ENCODE peak calls at places on chromosomes 7 and 10, in four cellular contexts. One of them, this sample, is unnamed.

GRCh38 chr10:47346572-47347302 is 1.4 kb upstream of the RBP3 start:
- DNase-seq in Peyer's patch: peak; percentile 50
- DNase-seq in sigmoid colon: no peak
- DNase-seq in gastrocnemius medialis: no peak
- DNase-seq in this sample: no peak

GRCh38 chr10:49158399-49158798 is 24.6 kb upstream of the FAM170B start:
- DNase-seq in gastrocnemius medialis: no peak
- DNase-seq in Peyer's patch: no peak
- DNase-seq in sigmoid colon: no peak
- DNase-seq in this sample: no peak

GRCh38 chr10:17528296-17528862 is 74.0 kb upstream of the ST8SIA6 start:
- DNase-seq in sigmoid colon: no peak
- DNase-seq in gastrocnemius medialis: no peak
- DNase-seq in Peyer's patch: no peak
- DNase-seq in this sample: no peak

GRCh38 chr10:70672165-70672992 is at the start of gene ADAMTS14:
- DNase-seq in gastrocnemius medialis: no peak
- DNase-seq in Peyer's patch: no peak
- DNase-seq in sigmoid colon: no peak
- DNase-seq in this sample: no peak

GRCh38 chr7:78203042-78203720 is 404.6 kb downstream of the PHTF2 start:
- DNase-seq in sigmoid colon: no peak
- DNase-seq in gastrocnemius medialis: no peak
- DNase-seq in Peyer's patch: no peak
- DNase-seq in this sample: no peak

GRCh38 chr10:6649903-6650302 is 69.8 kb upstream of the PRKCQ start:
- DNase-seq in Peyer's patch: no peak
- DNase-seq in gastrocnemius medialis: no peak
- DNase-seq in sigmoid colon: no peak
- DNase-seq in this sample: no peak

GRCh38 chr7:140003913-140004382 is 58.8 kb downstream of the PARP12 start:
- DNase-seq in Peyer's patch: no peak
- DNase-seq in sigmoid colon: no peak
- DNase-seq in gastrocnemius medialis: no peak
- DNase-seq in this sample: peak; percentile 52

GRCh38 chr10:132388901-132389630 is 7.9 kb upstream of the PWWP2B start:
- DNase-seq in sigmoid colon: peak; percentile 81
- DNase-seq in gastrocnemius medialis: peak; percentile 41
- DNase-seq in Peyer's patch: peak; percentile 57
- DNase-seq in this sample: no peak

GRCh38 chr10:122374859-122375721 is 582 bp downstream of the PLEKHA1 start:
- DNase-seq in gastrocnemius medialis: peak; percentile 56
- DNase-seq in Peyer's patch: peak; percentile 83
- DNase-seq in sigmoid colon: peak; percentile 75
- DNase-seq in this sample: no peak

GRCh38 chr10:77165445-77166316 is 471.9 kb downstream of the KCNMA1 start:
- DNase-seq in sigmoid colon: peak; percentile 69
- DNase-seq in gastrocnemius medialis: peak; percentile 28
- DNase-seq in Peyer's patch: no peak
- DNase-seq in this sample: no peak

GRCh38 chr10:101244321-101245050 is 15.2 kb upstream of the LBX1 start:
- DNase-seq in Peyer's patch: no peak
- DNase-seq in gastrocnemius medialis: peak; percentile 53
- DNase-seq in sigmoid colon: no peak
- DNase-seq in this sample: no peak

GRCh38 chr10:59807629-59808620 is 54.7 kb upstream of the MRLN start:
- DNase-seq in Peyer's patch: no peak
- DNase-seq in gastrocnemius medialis: peak; percentile 78
- DNase-seq in sigmoid colon: no peak
- DNase-seq in this sample: no peak

GRCh38 chr7:85167636-85168035 is 19.2 kb downstream of the SEMA3D start:
- DNase-seq in gastrocnemius medialis: no peak
- DNase-seq in Peyer's patch: no peak
- DNase-seq in sigmoid colon: no peak
- DNase-seq in this sample: no peak

GRCh38 chr10:20156511-20156910 is 340.3 kb downstream of the PLXDC2 start:
- DNase-seq in gastrocnemius medialis: no peak
- DNase-seq in Peyer's patch: no peak
- DNase-seq in sigmoid colon: no peak
- DNase-seq in this sample: no peak

GRCh38 chr7:41711283-41712064 is 8.6 kb upstream of the INHBA start:
- DNase-seq in sigmoid colon: no peak
- DNase-seq in Peyer's patch: no peak
- DNase-seq in gastrocnemius medialis: no peak
- DNase-seq in this sample: no peak

GRCh38 chr10:74255800-74256422 is 104.9 kb downstream of the ADK start:
- DNase-seq in Peyer's patch: no peak
- DNase-seq in gastrocnemius medialis: no peak
- DNase-seq in sigmoid colon: no peak
- DNase-seq in this sample: no peak

GRCh38 chr7:46881507-46882127 is 700.3 kb downstream of the TNS3 start:
- DNase-seq in Peyer's patch: no peak
- DNase-seq in gastrocnemius medialis: no peak
- DNase-seq in sigmoid colon: no peak
- DNase-seq in this sample: no peak

GRCh38 chr10:124588736-124589451 is 127.3 kb downstream of the LHPP start:
- DNase-seq in sigmoid colon: no peak
- DNase-seq in gastrocnemius medialis: peak; percentile 82
- DNase-seq in Peyer's patch: peak; percentile 68
- DNase-seq in this sample: no peak

GRCh38 chr7:95798401-95798930 is 26.1 kb downstream of the DYNC1I1 start:
- DNase-seq in gastrocnemius medialis: no peak
- DNase-seq in Peyer's patch: no peak
- DNase-seq in sigmoid colon: no peak
- DNase-seq in this sample: no peak

GRCh38 chr10:122419890-122420623 is 34.4 kb upstream of the ARMS2 start:
- DNase-seq in sigmoid colon: peak; percentile 63
- DNase-seq in gastrocnemius medialis: no peak
- DNase-seq in Peyer's patch: no peak
- DNase-seq in this sample: no peak

GRCh38 chr7:7209412-7210050 is 27.2 kb downstream of the C1GALT1 start:
- DNase-seq in Peyer's patch: no peak
- DNase-seq in gastrocnemius medialis: no peak
- DNase-seq in sigmoid colon: no peak
- DNase-seq in this sample: no peak

GRCh38 chr7:124101173-124101768 is 68.4 kb upstream of the TMEM229A start:
- DNase-seq in sigmoid colon: no peak
- DNase-seq in gastrocnemius medialis: no peak
- DNase-seq in Peyer's patch: no peak
- DNase-seq in this sample: no peak

GRCh38 chr7:142603870-142604448 is 145.3 kb upstream of the PRSS1 start:
- DNase-seq in sigmoid colon: no peak
- DNase-seq in gastrocnemius medialis: peak; percentile 38
- DNase-seq in Peyer's patch: no peak
- DNase-seq in this sample: no peak

GRCh38 chr7:123738356-123738755 is 10.4 kb downstream of the WASL start:
- DNase-seq in gastrocnemius medialis: no peak
- DNase-seq in sigmoid colon: no peak
- DNase-seq in Peyer's patch: no peak
- DNase-seq in this sample: no peak

GRCh38 chr10:71270301-71270777 is 48.7 kb upstream of the SLC29A3 start:
- DNase-seq in gastrocnemius medialis: peak; percentile 33
- DNase-seq in sigmoid colon: no peak
- DNase-seq in Peyer's patch: no peak
- DNase-seq in this sample: no peak

GRCh38 chr10:43644252-43644651 is 4.4 kb downstream of the ZNF32 start:
- DNase-seq in gastrocnemius medialis: no peak
- DNase-seq in Peyer's patch: no peak
- DNase-seq in sigmoid colon: no peak
- DNase-seq in this sample: no peak

GRCh38 chr7:10974717-10975032 is 1.0 kb downstream of the PHF14 start:
- DNase-seq in gastrocnemius medialis: no peak
- DNase-seq in Peyer's patch: no peak
- DNase-seq in sigmoid colon: no peak
- DNase-seq in this sample: no peak

GRCh38 chr10:117342638-117343037 is 32.6 kb downstream of the PDZD8 start:
- DNase-seq in Peyer's patch: no peak
- DNase-seq in sigmoid colon: no peak
- DNase-seq in gastrocnemius medialis: no peak
- DNase-seq in this sample: no peak

GRCh38 chr7:24800667-24801066 is 43.4 kb upstream of the GSDME start:
- DNase-seq in gastrocnemius medialis: no peak
- DNase-seq in Peyer's patch: no peak
- DNase-seq in sigmoid colon: no peak
- DNase-seq in this sample: no peak

GRCh38 chr10:77220150-77220549 is 417.5 kb downstream of the KCNMA1 start:
- DNase-seq in sigmoid colon: no peak
- DNase-seq in gastrocnemius medialis: peak; percentile 32
- DNase-seq in Peyer's patch: no peak
- DNase-seq in this sample: no peak

GRCh38 chr7:154591544-154591943 is 411.4 kb downstream of the PAXIP1 start:
- DNase-seq in sigmoid colon: no peak
- DNase-seq in Peyer's patch: no peak
- DNase-seq in gastrocnemius medialis: no peak
- DNase-seq in this sample: no peak

GRCh38 chr10:118259288-118259906 is 82.7 kb downstream of the FAM204A start:
- DNase-seq in Peyer's patch: peak; percentile 56
- DNase-seq in sigmoid colon: no peak
- DNase-seq in gastrocnemius medialis: no peak
- DNase-seq in this sample: no peak

GRCh38 chr7:100895956-100896742 is 461 bp upstream of the ACHE start:
- DNase-seq in gastrocnemius medialis: peak; percentile 62
- DNase-seq in sigmoid colon: peak; percentile 68
- DNase-seq in Peyer's patch: peak; percentile 81
- DNase-seq in this sample: no peak

GRCh38 chr10:12414278-12414988 is 65.1 kb downstream of the CAMK1D start:
- DNase-seq in sigmoid colon: no peak
- DNase-seq in gastrocnemius medialis: no peak
- DNase-seq in Peyer's patch: no peak
- DNase-seq in this sample: no peak

GRCh38 chr10:72056932-72057751 is 31.2 kb downstream of the SPOCK2 start:
- DNase-seq in Peyer's patch: no peak
- DNase-seq in gastrocnemius medialis: no peak
- DNase-seq in sigmoid colon: no peak
- DNase-seq in this sample: no peak

GRCh38 chr7:131521651-131522163 is 34.7 kb downstream of the PODXL start:
- DNase-seq in sigmoid colon: peak; percentile 68
- DNase-seq in Peyer's patch: no peak
- DNase-seq in gastrocnemius medialis: peak; percentile 12
- DNase-seq in this sample: no peak

DNA sequence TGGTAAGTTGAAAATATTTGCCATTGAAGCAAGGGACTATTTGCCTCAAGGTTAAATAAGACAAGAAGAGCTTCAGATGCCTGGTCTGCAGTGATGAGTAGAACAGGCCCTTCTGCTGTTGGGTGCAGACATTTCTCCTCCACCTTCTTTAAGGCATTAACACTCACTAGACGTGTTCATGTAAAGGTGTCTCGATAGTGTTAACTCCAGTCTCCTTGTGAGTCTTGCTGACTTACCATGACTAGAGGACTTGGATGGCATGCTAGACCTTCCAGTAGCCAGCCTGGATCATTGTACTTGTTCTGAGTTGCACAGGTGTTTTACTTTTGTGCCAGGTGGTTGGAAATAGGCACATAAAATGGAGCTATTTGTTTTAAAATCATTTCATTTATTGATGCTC is 15.4 kb upstream of the AKR1C3 start:
- DNase-seq in Peyer's patch: no peak
- DNase-seq in gastrocnemius medialis: peak; percentile 25
- DNase-seq in sigmoid colon: no peak
- DNase-seq in this sample: no peak
- H3K4me1 ChIP-seq in Peyer's patch: no peaks in the 10 kb centered on the region
- H3K4me1 ChIP-seq in gastrocnemius medialis: no peaks in the 10 kb centered on the region
- H3K4me1 ChIP-seq in sigmoid colon: no peaks in the 10 kb centered on the region
- H3K4me1 ChIP-seq in this sample: no peaks in the 10 kb centered on the region

DNA sequence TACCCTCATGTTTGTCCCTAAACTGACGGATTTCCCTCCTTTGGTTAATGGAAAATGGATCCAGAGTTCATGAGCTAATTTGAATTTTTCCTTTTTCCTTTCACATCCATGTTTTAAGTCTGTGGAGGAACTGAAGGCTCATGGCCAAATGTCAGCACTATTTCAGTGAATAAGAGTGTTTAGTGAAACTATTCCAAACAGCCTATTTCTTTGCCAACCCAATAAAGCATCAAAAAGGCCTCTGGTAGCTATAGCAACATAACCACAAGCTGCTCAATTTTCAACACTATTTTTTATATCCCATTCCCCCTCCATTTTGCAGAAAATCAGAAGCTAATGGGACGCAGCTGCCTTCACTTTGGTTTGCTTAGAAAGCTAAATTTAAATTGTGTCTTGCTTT is 1454.1 kb downstream of the GATA3 start:
- DNase-seq in gastrocnemius medialis: no peak
- DNase-seq in Peyer's patch: no peak
- DNase-seq in sigmoid colon: no peak
- DNase-seq in this sample: no peak
- H3K9me3 ChIP-seq in gastrocnemius medialis: no peaks in the 10 kb centered on the region
- H3K9me3 ChIP-seq in Peyer's patch: no peaks in the 10 kb centered on the region
- H3K9me3 ChIP-seq in sigmoid colon: no peaks in the 10 kb centered on the region
- H3K9me3 ChIP-seq in this sample: no peaks in the 10 kb centered on the region

DNA sequence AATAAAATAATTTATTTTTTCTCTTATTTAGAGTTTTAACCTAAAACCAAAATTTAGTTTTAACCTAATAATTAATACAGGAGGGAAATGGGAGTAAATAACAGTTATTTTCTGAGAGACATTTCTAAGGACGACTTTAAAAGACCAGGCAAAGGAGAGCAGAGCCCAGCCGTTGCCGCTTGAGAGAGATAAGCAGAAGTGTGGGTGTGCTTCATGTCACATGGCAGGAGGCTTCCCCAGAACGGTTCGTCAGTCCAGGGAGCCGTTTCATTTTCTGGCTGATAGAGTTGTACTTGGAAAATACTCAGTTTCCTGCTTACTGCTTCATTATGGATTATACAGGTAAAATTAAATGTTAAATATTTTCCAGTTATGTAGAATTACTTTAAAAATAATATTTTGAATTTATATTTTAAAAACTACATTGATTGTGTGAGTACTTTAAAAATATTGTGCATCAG is 61.4 kb downstream of the ST7 start:
- DNase-seq in gastrocnemius medialis: peak; percentile 42
- DNase-seq in sigmoid colon: peak; percentile 77
- DNase-seq in Peyer's patch: no peak
- DNase-seq in this sample: peak; percentile 41
- H3K4me3 ChIP-seq in gastrocnemius medialis: peak overlapping the region; percentile 39
- H3K4me3 ChIP-seq in sigmoid colon: peak overlapping the region; percentile 15
- H3K4me3 ChIP-seq in Peyer's patch: no peak overlapping the region
- H3K4me3 ChIP-seq in this sample: no peak overlapping the region

DNA sequence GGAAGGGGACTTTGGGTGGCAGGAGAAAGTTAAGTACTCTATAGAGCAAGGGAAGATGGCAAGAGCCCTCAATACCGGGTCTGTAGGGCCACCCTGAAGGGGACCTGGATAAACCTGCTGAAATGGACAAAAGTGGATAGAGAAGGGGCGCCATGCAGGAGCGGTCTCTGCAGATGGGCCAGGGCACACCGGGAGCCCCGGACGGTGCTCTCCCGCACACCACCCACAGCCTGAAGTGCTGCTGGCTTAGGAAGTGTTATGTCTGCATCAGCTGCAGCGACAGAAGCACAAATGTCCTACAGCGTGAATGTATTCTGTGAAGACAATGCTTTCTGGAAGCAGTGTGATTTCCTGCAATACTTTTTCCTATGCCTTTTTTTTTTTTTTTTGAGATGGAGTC is 37.7 kb downstream of the BRI3 start:
- DNase-seq in sigmoid colon: no peak
- DNase-seq in gastrocnemius medialis: no peak
- DNase-seq in Peyer's patch: no peak
- DNase-seq in this sample: no peak
- H3K4me1 ChIP-seq in sigmoid colon: no peaks in the 10 kb centered on the region
- H3K4me1 ChIP-seq in gastrocnemius medialis: peaks cover 11% of the 10 kb centered on the region
- H3K4me1 ChIP-seq in Peyer's patch: no peaks in the 10 kb centered on the region
- H3K4me1 ChIP-seq in this sample: no peaks in the 10 kb centered on the region